ENCODE peak calls at places on chromosomes 7 and 10, in ten cellular contexts. V, K, U, Q, R, S, N, Y, Z and D are unnamed samples.

GRCh38 chr10:95466450-95466849 is 94.7 kb downstream of the SORBS1 start:
- DNase-seq in V (no peak), Y (no peak), K (no peak), R (no peak), Z (no peak), Q (no peak), S (no peak), U (no peak), N (no peak), D (no peak)

GRCh38 chr10:24277771-24278518 is 69.0 kb downstream of the KIAA1217 start:
- DNase-seq in K (no peak), Z (peak; percentile 14), S (no peak), R (no peak), Q (no peak), Y (peak; percentile 21), N (no peak), V (no peak), U (no peak), D (no peak)

GRCh38 chr7:68688416-68689086 is 909.7 kb upstream of the AUTS2 start:
- DNase-seq in N (no peak), Y (no peak), Q (no peak), K (no peak), U (no peak), V (no peak), R (no peak), S (peak; percentile 25), Z (no peak), D (no peak)

GRCh38 chr10:44924261-44925040 is 13.3 kb downstream of the TMEM72 start:
- DNase-seq in N (no peak), Q (no peak), V (no peak), K (no peak), Y (no peak), Z (no peak), R (no peak), S (no peak), U (no peak), D (peak; percentile 51)

GRCh38 chr7:133794490-133794889 is 332.6 kb upstream of the LRGUK start:
- DNase-seq in U (no peak), Y (no peak), K (no peak), R (no peak), N (no peak), V (no peak), Q (no peak), Z (peak; percentile 12), S (no peak), D (peak; percentile 22)

GRCh38 chr10:74067373-74068370 is 69.8 kb downstream of the VCL start:
- DNase-seq in Z (no peak), N (peak; percentile 80), R (no peak), V (no peak), Y (no peak), Q (no peak), S (no peak), K (no peak), U (no peak), D (no peak)

GRCh38 chr10:24475598-24475997 is 248.1 kb downstream of the ARHGAP21 start:
- DNase-seq in Z (no peak), R (no peak), S (no peak), Q (no peak), Y (no peak), V (no peak), N (no peak), U (no peak), K (no peak), D (no peak)

GRCh38 chr7:3643091-3643490 is 342.0 kb downstream of the SDK1 start:
- DNase-seq in V (no peak), R (no peak), N (no peak), Z (no peak), S (no peak), K (peak; percentile 70), U (no peak), Y (no peak), Q (no peak), D (no peak)

GRCh38 chr10:28991326-28991725 is 297.5 kb upstream of the LYZL1 start:
- DNase-seq in R (peak; percentile 29), Y (no peak), N (peak; percentile 80), Z (peak; percentile 24), Q (no peak), V (no peak), U (no peak), S (peak; percentile 53), K (peak; percentile 75), D (no peak)

GRCh38 chr7:42691030-42691639 is 220.7 kb downstream of the C7orf25 start:
- DNase-seq in R (no peak), Q (peak; percentile 17), K (peak; percentile 91), N (peak; percentile 73), U (no peak), Z (no peak), V (peak; percentile 12), S (no peak), Y (no peak), D (no peak)

GRCh38 chr7:42692609-42693008 is 219.3 kb downstream of the C7orf25 start:
- DNase-seq in N (peak; percentile 22), U (no peak), K (no peak), Q (no peak), V (no peak), R (no peak), Z (no peak), S (no peak), Y (no peak), D (no peak)

GRCh38 chr7:42689626-42690025 is 222.2 kb downstream of the C7orf25 start:
- DNase-seq in Y (no peak), V (no peak), R (no peak), U (no peak), K (no peak), S (no peak), Q (no peak), N (peak; percentile 19), Z (no peak), D (no peak)

GRCh38 chr7:42685911-42686310 is 226.0 kb downstream of the C7orf25 start:
- DNase-seq in N (no peak), K (no peak), R (no peak), U (peak; percentile 29), Q (no peak), V (no peak), Y (no peak), Z (no peak), S (no peak), D (no peak)

GRCh38 chr7:42686594-42687156 is 225.2 kb downstream of the C7orf25 start:
- DNase-seq in Z (no peak), U (no peak), N (no peak), V (no peak), Y (no peak), R (no peak), K (no peak), S (no peak), Q (no peak), D (no peak)
- H3K4me3 ChIP-seq in Z (no peak overlapping the region), U (no peak overlapping the region), N (no peak overlapping the region), V (no peak overlapping the region), Y (no peak overlapping the region), R (no peak overlapping the region), K (no peak overlapping the region), S (no peak overlapping the region), Q (no peak overlapping the region), D (no peak overlapping the region)

GRCh38 chr10:101014230-101014884 is 14.7 kb downstream of the LZTS2 start:
- DNase-seq in R (peak; percentile 83), Q (peak; percentile 85), K (no peak), N (peak; percentile 78), Z (peak; percentile 75), S (peak; percentile 68), V (peak; percentile 90), U (peak; percentile 95), Y (peak; percentile 90), D (peak; percentile 89)
- TF ChIP-seq CTCF in R (peak; percentile 91), Q (peak; percentile 95), K (peak; percentile 89), N (peak; percentile 81), Z (peak; percentile 92), S (peak; percentile 85), V (peak; percentile 88), U (peak; percentile 76), Y (peak; percentile 89), D (peak; percentile 91)

GRCh38 chr7:155124706-155125105 is 54.6 kb downstream of the HTR5A start:
- DNase-seq in K (no peak), U (no peak), Z (no peak), R (no peak), Y (no peak), S (no peak), V (no peak), Q (no peak), N (no peak), D (no peak)

GRCh38 chr7:155123413-155123812 is 53.3 kb downstream of the HTR5A start:
- DNase-seq in Q (no peak), V (no peak), R (no peak), Z (no peak), Y (no peak), K (no peak), U (no peak), N (no peak), S (no peak), D (no peak)

GRCh38 chr7:155122831-155123230 is 52.7 kb downstream of the HTR5A start:
- DNase-seq in Q (no peak), K (no peak), R (no peak), Y (no peak), U (no peak), S (no peak), Z (no peak), V (no peak), N (no peak), D (no peak)

GRCh38 chr7:155119801-155120382 is 49.8 kb downstream of the HTR5A start:
- DNase-seq in K (no peak), U (no peak), R (no peak), Y (no peak), N (no peak), Z (no peak), V (no peak), Q (no peak), S (no peak), D (no peak)

GRCh38 chr7:155120460-155120859 is 50.3 kb downstream of the HTR5A start:
- DNase-seq in R (no peak), Q (no peak), V (no peak), K (no peak), Y (no peak), N (no peak), Z (no peak), S (no peak), U (no peak), D (no peak)
- H3K9me3 ChIP-seq in R (peaks cover 8% of the 10 kb centered on the region), Q (no peaks in the 10 kb centered on the region), V (no peaks in the 10 kb centered on the region), K (peaks cover 9% of the 10 kb centered on the region), Y (peaks cover 21% of the 10 kb centered on the region), N (peaks cover 8% of the 10 kb centered on the region), Z (peaks cover 20% of the 10 kb centered on the region), S (peaks cover 15% of the 10 kb centered on the region), U (peaks cover 14% of the 10 kb centered on the region), D (no peaks in the 10 kb centered on the region)

GRCh38 chr7:84190016-84190705 is 4.4 kb downstream of the SEMA3A start:
- DNase-seq in Y (no peak), U (no peak), S (no peak), Q (no peak), K (no peak), N (peak; percentile 86), V (no peak), Z (no peak), R (no peak), D (no peak)

GRCh38 chr7:84191261-84191660 is 3.3 kb downstream of the SEMA3A start:
- DNase-seq in V (no peak), U (no peak), K (no peak), R (no peak), Q (no peak), N (peak; percentile 15), Z (no peak), S (no peak), Y (no peak), D (no peak)

GRCh38 chr7:84194484-84195260 is at the start of gene SEMA3A:
- DNase-seq in V (peak; percentile 18), Y (no peak), U (no peak), Q (peak; percentile 55), R (no peak), S (no peak), Z (peak; percentile 17), N (peak; percentile 77), K (no peak), D (no peak)

GRCh38 chr7:84193787-84194186 is 802 bp downstream of the SEMA3A start:
- DNase-seq in Z (no peak), V (no peak), Y (no peak), K (no peak), R (no peak), N (peak; percentile 28), U (no peak), S (no peak), Q (no peak), D (no peak)

GRCh38 chr7:84191842-84192241 is 2.7 kb downstream of the SEMA3A start:
- DNase-seq in V (no peak), N (peak; percentile 38), Z (no peak), Y (no peak), U (no peak), S (no peak), K (no peak), R (no peak), Q (no peak), D (no peak)
- H3K4me3 ChIP-seq in V (peak overlapping the region; percentile 10), N (peak overlapping the region; percentile 79), Z (peak overlapping the region; percentile 8), Y (no peak overlapping the region), U (no peak overlapping the region), S (peak overlapping the region; percentile 6), K (peak overlapping the region; percentile 56), R (no peak overlapping the region), Q (peak overlapping the region; percentile 79), D (no peak overlapping the region)